ENCODE peak calls at places on chromosomes 12 and 14, in five cellular contexts. Y, R, O, H and P are unnamed samples.

GRCh38 chr14:103735815-103736545 is 20.4 kb downstream of the ZFYVE21 start:
- DNase-seq in H (no peak), Y (no peak), O (no peak), R (peak; percentile 45), P (no peak)

GRCh38 chr12:116698131-116698495 is 39.8 kb downstream of the SPRING1 start:
- DNase-seq in Y (no peak), R (no peak), H (no peak), O (no peak), P (no peak)

GRCh38 chr12:62522984-62523383 is 56.4 kb downstream of the MON2 start:
- DNase-seq in O (no peak), Y (no peak), R (no peak), H (peak; percentile 7), P (peak; percentile 2)

GRCh38 chr14:104881369-104881979 is 16.4 kb downstream of the CEP170B start:
- DNase-seq in O (no peak), H (peak; percentile 34), R (peak; percentile 89), Y (no peak), P (no peak)

GRCh38 chr12:65561798-65562382 is 262.4 kb upstream of the HMGA2 start:
- DNase-seq in H (no peak), Y (no peak), R (no peak), O (peak; percentile 34), P (peak; percentile 51)

GRCh38 chr12:53644133-53644532 is 18.0 kb upstream of the ATF7 start:
- DNase-seq in H (no peak), Y (no peak), R (no peak), O (no peak), P (no peak)

GRCh38 chr12:49019435-49020317 is 1.1 kb upstream of the PRKAG1 start:
- DNase-seq in R (peak; percentile 49), Y (peak; percentile 47), H (no peak), O (peak; percentile 16), P (peak; percentile 52)

GRCh38 chr12:50786498-50787231 is 22.8 kb downstream of the ATF1 start:
- DNase-seq in H (no peak), Y (no peak), O (peak; percentile 93), R (no peak), P (peak; percentile 97)

GRCh38 chr14:89723930-89724915 is 230.3 kb downstream of the EFCAB11 start:
- DNase-seq in R (no peak), H (no peak), Y (no peak), O (peak; percentile 39), P (peak; percentile 9)

GRCh38 chr12:124162151-124163110 is 132.5 kb upstream of the RFLNA start:
- DNase-seq in H (no peak), Y (no peak), O (no peak), R (no peak), P (no peak)

GRCh38 chr12:49298160-49298559 is 3.2 kb downstream of the PRPH start:
- DNase-seq in Y (no peak), R (no peak), O (no peak), H (no peak), P (no peak)